ENCODE peak calls at places on chromosomes 6 and 20, in eight cellular contexts. V is SHP77; H is astrocyte of the spinal cord; P is activated CD8-positive, alpha-beta T cell treated with anti-CD3 and anti-CD28 coated beads, Interleukin-2, amount 10 ng/mL, durations not matched to agents 7 days and 5 days; T is stimulated activated CD8-positive, alpha-beta memory T cell treated with anti-CD3 and anti-CD28 coated beads, Interleukin-7, amount 100 ng/mL, for 1 hour; Y is brain microvascular endothelial cell; E is foreskin keratinocyte; J is colonic mucosa. I is an unnamed sample.

GRCh38 chr6:7991992-7992815 is 72.0 kb downstream of the BLOC1S5 start:
- DNase-seq in V (peak; percentile 26), H (peak; percentile 89), P (no peak), T (no peak), Y (peak; percentile 91), E (peak; percentile 72), J (no peak), I (no peak)

GRCh38 chr6:33151050-33151449 is 41.2 kb downstream of the COL11A2 start:
- DNase-seq in V (no peak), H (no peak), P (no peak), T (no peak), Y (no peak), E (no peak), J (no peak), I (no peak)

GRCh38 chr6:33592595-33593413 is 12.7 kb upstream of the BAK1 start:
- DNase-seq in V (no peak), H (no peak), P (peak; percentile 64), T (no peak), Y (no peak), E (no peak), J (peak; percentile 79), I (no peak)

GRCh38 chr6:140029551-140029950 is 655.1 kb upstream of the CITED2 start:
- DNase-seq in V (no peak), H (no peak), P (no peak), T (no peak), Y (no peak), E (no peak), J (no peak), I (no peak)

GRCh38 chr6:4466769-4467480 is 309.3 kb upstream of the CDYL start:
- DNase-seq in V (peak; percentile 51), H (no peak), P (no peak), T (no peak), Y (no peak), E (peak; percentile 49), J (no peak), I (no peak)

GRCh38 chr20:58025233-58025632 is 203.2 kb downstream of the ANKRD60 start:
- DNase-seq in V (no peak), H (no peak), P (no peak), T (no peak), Y (no peak), E (no peak), J (peak; percentile 9), I (no peak)

GRCh38 chr6:149318581-149319286 is 1.2 kb downstream of the TAB2 start:
- DNase-seq in V (peak; percentile 20), H (peak; percentile 27), P (no peak), T (no peak), Y (no peak), E (no peak), J (peak; percentile 40), I (no peak)

GRCh38 chr6:5084192-5084786 is 852 bp upstream of the PPP1R3G start:
- DNase-seq in V (no peak), H (no peak), P (no peak), T (no peak), Y (no peak), E (no peak), J (peak; percentile 54), I (no peak)

GRCh38 chr6:43780293-43780692 is 10.3 kb downstream of the VEGFA start:
- DNase-seq in V (no peak), H (no peak), P (no peak), T (no peak), Y (no peak), E (no peak), J (no peak), I (no peak)

GRCh38 chr6:108667984-108668383 is 107.3 kb downstream of the FOXO3 start:
- DNase-seq in V (no peak), H (peak; percentile 56), P (no peak), T (no peak), Y (peak; percentile 47), E (no peak), J (no peak), I (no peak)

GRCh38 chr6:160767019-160767646 is 65.1 kb downstream of the PLG start:
- DNase-seq in V (peak; percentile 14), H (peak; percentile 52), P (peak; percentile 50), T (no peak), Y (peak; percentile 35), E (peak; percentile 47), J (peak; percentile 55), I (no peak)

GRCh38 chr6:127115032-127115661 is 3.3 kb upstream of the RSPO3 start:
- DNase-seq in V (no peak), H (no peak), P (no peak), T (no peak), Y (no peak), E (no peak), J (no peak), I (no peak)

GRCh38 chr6:11714798-11715285 is 63.8 kb downstream of the ADTRP start:
- DNase-seq in V (no peak), H (no peak), P (no peak), T (no peak), Y (no peak), E (no peak), J (no peak), I (no peak)

GRCh38 chr6:163648868-163649267 is 234.3 kb downstream of the QKI start:
- DNase-seq in V (no peak), H (no peak), P (no peak), T (no peak), Y (no peak), E (no peak), J (no peak), I (no peak)

GRCh38 chr6:22882581-22882980 is 313.2 kb downstream of the HDGFL1 start:
- DNase-seq in V (no peak), H (no peak), P (no peak), T (no peak), Y (no peak), E (no peak), J (no peak), I (no peak)

GRCh38 chr6:70312165-70312564 is 9.3 kb upstream of the COL9A1 start:
- DNase-seq in V (no peak), H (peak; percentile 94), P (no peak), T (no peak), Y (peak; percentile 77), E (peak; percentile 98), J (no peak), I (peak; percentile 29)

GRCh38 chr20:2254333-2254732 is 41.5 kb upstream of the TGM3 start:
- DNase-seq in V (no peak), H (no peak), P (no peak), T (no peak), Y (no peak), E (no peak), J (no peak), I (no peak)

GRCh38 chr6:3376888-3377535 is 79.8 kb downstream of the SLC22A23 start:
- DNase-seq in V (no peak), H (no peak), P (no peak), T (no peak), Y (no peak), E (no peak), J (peak; percentile 64), I (no peak)

GRCh38 chr6:90715093-90715655 is 128.3 kb upstream of the MAP3K7 start:
- DNase-seq in V (no peak), H (no peak), P (no peak), T (no peak), Y (no peak), E (peak; percentile 76), J (no peak), I (no peak)

GRCh38 chr6:27575594-27576361 is 102.9 kb upstream of the ZNF184 start:
- DNase-seq in V (no peak), H (no peak), P (no peak), T (no peak), Y (peak; percentile 62), E (peak; percentile 68), J (no peak), I (no peak)

GRCh38 chr6:101770116-101770515 is 376.6 kb downstream of the GRIK2 start:
- DNase-seq in V (peak; percentile 95), H (no peak), P (no peak), T (no peak), Y (no peak), E (no peak), J (no peak), I (no peak)

I was measured in DND-41.